ENCODE peak calls at places on chromosomes 3 and 15, in nine cellular contexts. K is WERI-Rb-1, A is brain microvascular endothelial cell, Z is GM23338, X is heart left ventricle, M is IMR-90, O is tibial artery, F is pancreas, C is K562. B is an unnamed sample.
A peak's percentile ranks its signal among the peaks of the same experiment; 100 is the strongest.

GRCh38 chr3:13487403-13487802 is 7.3 kb downstream of the HDAC11 start:
- DNase-seq in K (no peak), A (no peak), Z (no peak), X (peak; percentile 13), M (no peak), O (peak; percentile 59), F (no peak), C (no peak), B (peak; percentile 24)

GRCh38 chr3:113151475-113152031 is 59.8 kb upstream of the BOC start:
- DNase-seq in K (no peak), A (no peak), Z (no peak), X (no peak), M (no peak), O (no peak), F (no peak), C (no peak), B (no peak)

GRCh38 chr3:11548721-11549131 is 95.0 kb downstream of the VGLL4 start:
- DNase-seq in K (no peak), A (peak; percentile 85), Z (no peak), X (peak; percentile 30), M (peak; percentile 73), O (no peak), F (no peak), C (no peak), B (no peak)

GRCh38 chr15:51132384-51133139 is 37.9 kb upstream of the TNFAIP8L3 start:
- DNase-seq in K (peak; percentile 23), A (peak; percentile 96), Z (peak; percentile 59), X (no peak), M (peak; percentile 96), O (peak; percentile 88), F (no peak), C (peak; percentile 56), B (no peak)

GRCh38 chr15:28886431-28887343 is 913 bp downstream of the APBA2 start:
- DNase-seq in K (no peak), A (no peak), Z (peak; percentile 43), X (no peak), M (no peak), O (no peak), F (peak; percentile 72), C (no peak), B (no peak)

GRCh38 chr3:170909129-170909903 is 879 bp upstream of the EIF5A2 start:
- DNase-seq in K (no peak), A (peak; percentile 78), Z (no peak), X (no peak), M (peak; percentile 97), O (no peak), F (no peak), C (no peak), B (no peak)

GRCh38 chr3:194675680-194676079 is 3.7 kb upstream of the LSG1 start:
- DNase-seq in K (no peak), A (no peak), Z (no peak), X (no peak), M (no peak), O (no peak), F (no peak), C (no peak), B (no peak)

GRCh38 chr3:127699946-127700300 is 27.2 kb downstream of the ABTB1 start:
- DNase-seq in K (no peak), A (no peak), Z (no peak), X (no peak), M (no peak), O (no peak), F (no peak), C (no peak), B (no peak)

GRCh38 chr15:70281811-70282307 is 184.1 kb upstream of the TLE3 start:
- DNase-seq in K (no peak), A (peak; percentile 62), Z (no peak), X (no peak), M (peak; percentile 66), O (peak; percentile 65), F (no peak), C (no peak), B (peak; percentile 25)

GRCh38 chr3:50515565-50516047 is 12.2 kb upstream of the CACNA2D2 start:
- DNase-seq in K (peak; percentile 76), A (peak; percentile 25), Z (peak; percentile 70), X (no peak), M (no peak), O (no peak), F (no peak), C (no peak), B (no peak)

GRCh38 chr3:141441381-141442365 is 45.2 kb upstream of the RASA2 start:
- DNase-seq in K (peak; percentile 65), A (peak; percentile 80), Z (peak; percentile 82), X (peak; percentile 82), M (peak; percentile 90), O (peak; percentile 86), F (peak; percentile 74), C (peak; percentile 88), B (peak; percentile 91)

GRCh38 chr15:99673118-99673517 is 60.1 kb downstream of the LYSMD4 start:
- DNase-seq in K (no peak), A (no peak), Z (no peak), X (no peak), M (no peak), O (no peak), F (no peak), C (no peak), B (no peak)
- TF ChIP-seq CTCF in K (no peak), A (no peak), Z (no peak), X (no peak), M (no peak), O (no peak), F (no peak), C (no peak), B (no peak)

DNA sequence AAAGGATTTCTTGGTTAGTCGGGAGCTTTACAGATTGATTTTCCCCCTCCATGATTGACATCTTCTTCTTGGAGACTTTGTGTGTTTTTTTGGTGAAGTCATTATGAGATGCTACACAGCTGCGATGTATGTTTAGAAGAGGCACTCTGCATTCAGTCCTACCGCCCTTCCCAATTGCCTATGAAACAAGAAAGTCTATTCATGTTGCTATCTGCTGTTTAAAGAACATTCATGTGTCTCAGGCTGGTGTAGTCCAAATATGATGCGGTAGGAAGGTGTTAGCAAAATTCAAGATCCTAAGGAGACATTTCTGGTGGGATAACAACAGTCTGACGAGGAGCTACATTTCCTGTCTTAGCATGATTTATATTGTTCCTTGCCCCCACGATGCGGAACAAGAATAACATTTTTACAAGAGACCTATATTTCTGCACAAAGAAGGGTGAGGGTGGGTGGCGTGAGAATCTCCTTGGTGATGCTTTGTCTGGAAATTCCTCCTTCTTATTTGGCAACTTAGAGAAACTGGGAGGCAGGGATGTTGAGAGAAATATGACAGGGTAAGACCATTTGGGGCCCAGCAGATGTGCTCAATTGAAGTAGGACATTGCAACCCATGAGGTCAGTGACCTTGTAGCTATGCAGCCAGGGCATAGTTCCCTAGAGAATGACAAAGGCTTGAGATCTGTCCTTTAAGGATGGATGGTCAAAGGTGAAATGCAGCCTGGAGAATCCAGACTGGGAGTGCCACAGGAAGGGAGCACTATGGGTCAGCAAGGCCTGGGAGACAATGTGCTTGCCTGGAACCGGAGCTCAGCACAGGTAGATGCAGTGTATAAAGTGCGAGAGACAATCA is 317.3 kb upstream of the TBL1XR1 start:
- DNase-seq in K (no peak), A (no peak), Z (no peak), X (no peak), M (no peak), O (no peak), F (no peak), C (no peak), B (no peak)
- H3K27ac ChIP-seq in K (no peak overlapping the region), A (no peak overlapping the region), Z (no peak overlapping the region), X (no peak overlapping the region), M (no peak overlapping the region), O (no peak overlapping the region), F (no peak overlapping the region), C (no peak overlapping the region), B (no peak overlapping the region)

GRCh38 chr15:85414037-85414436 is 33.6 kb downstream of the AKAP13 start:
- DNase-seq in K (no peak), A (no peak), Z (no peak), X (no peak), M (no peak), O (no peak), F (no peak), C (no peak), B (no peak)

GRCh38 chr15:85411992-85412538 is 31.7 kb downstream of the AKAP13 start:
- DNase-seq in K (no peak), A (no peak), Z (no peak), X (no peak), M (peak; percentile 75), O (no peak), F (no peak), C (no peak), B (no peak)

GRCh38 chr15:85414495-85414894 is 34.1 kb downstream of the AKAP13 start:
- DNase-seq in K (no peak), A (no peak), Z (no peak), X (no peak), M (peak; percentile 39), O (no peak), F (no peak), C (no peak), B (no peak)

GRCh38 chr15:85414991-85415390 is 34.6 kb downstream of the AKAP13 start:
- DNase-seq in K (no peak), A (no peak), Z (no peak), X (no peak), M (no peak), O (no peak), F (no peak), C (no peak), B (no peak)

DNA sequence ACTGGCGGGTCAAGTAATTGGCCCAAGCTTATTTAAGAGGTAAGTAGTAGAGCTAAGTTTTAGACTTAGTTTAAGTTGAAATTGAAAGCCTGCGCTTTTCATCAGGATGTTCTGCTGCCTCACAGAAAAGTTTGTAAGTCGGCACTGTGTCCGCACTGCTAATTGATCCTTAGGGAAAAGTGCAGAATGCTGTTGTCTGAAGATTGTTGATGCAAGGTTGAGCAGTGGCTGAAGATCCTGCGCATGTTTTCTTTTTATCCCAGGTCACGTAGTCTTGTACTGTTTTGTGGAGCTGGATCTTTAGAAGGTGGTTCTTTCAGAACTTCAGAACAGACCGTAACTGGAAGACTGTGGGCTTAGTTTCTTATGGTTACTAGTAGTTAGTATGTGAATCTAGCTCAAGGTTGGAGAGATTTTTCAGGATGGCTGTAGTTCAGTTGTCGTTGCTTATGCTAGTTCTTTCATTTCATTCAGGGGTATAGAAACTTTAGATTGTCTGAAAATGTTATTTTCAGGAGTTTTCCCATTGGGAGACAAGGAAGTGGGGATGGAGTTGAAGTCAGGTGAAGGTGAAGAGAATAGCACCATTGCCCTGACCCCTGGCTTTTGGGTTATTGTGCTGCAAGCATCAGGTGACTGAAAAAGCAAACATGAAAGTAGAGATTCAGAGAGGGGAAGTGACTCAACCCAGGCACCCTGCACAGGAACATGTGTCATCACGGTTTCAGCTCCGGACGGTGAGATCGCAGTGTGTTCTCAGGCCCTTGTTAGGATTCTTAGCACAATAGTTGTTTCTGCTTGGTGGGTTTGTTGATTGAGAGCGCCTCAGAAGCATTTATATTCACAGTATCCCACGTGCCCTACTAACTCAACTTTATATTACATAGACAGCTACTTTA is 32.8 kb downstream of the AKAP13 start:
- DNase-seq in K (no peak), A (peak; percentile 94), Z (no peak), X (no peak), M (peak; percentile 95), O (peak; percentile 78), F (no peak), C (no peak), B (peak; percentile 62)
- TF ChIP-seq CTCF in K (no peak), A (no peak), Z (no peak), X (no peak), M (no peak), O (no peak), F (no peak), C (no peak), B (no peak)

DNA sequence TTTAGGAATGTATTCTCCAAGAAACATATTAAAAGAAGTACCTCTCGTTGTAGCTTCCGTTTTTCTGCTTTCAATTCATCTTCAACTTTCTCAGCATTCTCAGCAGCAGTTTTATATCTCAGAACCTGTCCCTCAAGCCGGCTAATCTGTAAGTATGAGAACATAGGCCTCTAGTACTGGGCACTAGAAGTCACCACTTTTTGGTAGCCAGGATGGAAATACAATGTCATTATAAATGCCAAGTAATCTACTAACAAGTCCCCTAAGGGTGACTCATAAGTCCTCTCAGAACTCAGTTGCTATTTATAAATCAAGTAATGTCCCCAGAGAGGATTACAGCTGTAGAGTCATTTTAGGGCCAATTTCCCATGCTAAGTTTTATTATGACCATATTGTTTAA is 61.1 kb downstream of the MLH1 start:
- DNase-seq in K (no peak), A (peak; percentile 37), Z (no peak), X (no peak), M (peak; percentile 46), O (no peak), F (no peak), C (no peak), B (no peak)
- H3K27ac ChIP-seq in K (no peak overlapping the region), A (peak overlapping the region; percentile 37), Z (no peak overlapping the region), X (peak overlapping the region; percentile 81), M (no peak overlapping the region), O (peak overlapping the region; percentile 71), F (no peak overlapping the region), C (peak overlapping the region; percentile 7), B (peak overlapping the region; percentile 41)

B was measured in left lung.